ENCODE peak calls at places on chromosomes 11 and 22, in four cellular contexts. E, O, I and A are unnamed samples.

GRCh38 chr11:110081462-110082233 is 11.5 kb upstream of the ZC3H12C start:
- DNase-seq in E (peak; percentile 41), O (no peak), I (no peak), A (peak; percentile 41)

GRCh38 chr11:130161441-130161840 is 1.9 kb downstream of the ST14 start:
- DNase-seq in E (no peak), O (no peak), I (no peak), A (no peak)

GRCh38 chr11:72579816-72580647 is 94.2 kb downstream of the PDE2A start:
- DNase-seq in E (no peak), O (no peak), I (no peak), A (no peak)

GRCh38 chr11:124080319-124081001 is 34.8 kb upstream of the VWA5A start:
- DNase-seq in E (peak; percentile 53), O (no peak), I (no peak), A (no peak)

GRCh38 chr11:72683782-72684200 is 9.6 kb upstream of the PDE2A start:
- DNase-seq in E (peak; percentile 46), O (no peak), I (peak; percentile 37), A (peak; percentile 65)

GRCh38 chr22:31122532-31123291 is at the start of gene INPP5J:
- DNase-seq in E (peak; percentile 46), O (no peak), I (peak; percentile 49), A (peak; percentile 60)

GRCh38 chr22:26636296-26636695 is 14.5 kb downstream of the CRYBA4 start:
- DNase-seq in E (no peak), O (no peak), I (no peak), A (no peak)

GRCh38 chr11:111510311-111510710 is 1.9 kb downstream of the BTG4 start:
- DNase-seq in E (no peak), O (no peak), I (no peak), A (no peak)

GRCh38 chr22:29914165-29914564 is 31.2 kb downstream of the MTMR3 start:
- DNase-seq in E (peak; percentile 88), O (peak; percentile 34), I (peak; percentile 74), A (peak; percentile 82)

GRCh38 chr22:35559354-35560005 is 18.8 kb downstream of the RASD2 start:
- DNase-seq in E (peak; percentile 17), O (no peak), I (no peak), A (no peak)

GRCh38 chr11:105935791-105936190 is 86.2 kb downstream of the MSANTD4 start:
- DNase-seq in E (peak; percentile 43), O (no peak), I (peak; percentile 30), A (peak; percentile 55)

GRCh38 chr11:9219572-9219971 is 45.6 kb downstream of the DENND5A start:
- DNase-seq in E (peak; percentile 92), O (peak; percentile 48), I (peak; percentile 96), A (peak; percentile 44)

GRCh38 chr22:30348837-30349236 is 7.9 kb downstream of the SF3A1 start:
- DNase-seq in E (no peak), O (no peak), I (no peak), A (peak; percentile 35)

GRCh38 chr11:7675640-7676039 is 2.3 kb upstream of the CYB5R2 start:
- DNase-seq in E (no peak), O (no peak), I (no peak), A (peak; percentile 49)

GRCh38 chr11:128297111-128297651 is 290.2 kb downstream of the ETS1 start:
- DNase-seq in E (no peak), O (no peak), I (no peak), A (no peak)

GRCh38 chr11:78109011-78109685 is 29.5 kb upstream of the NDUFC2 start:
- DNase-seq in E (no peak), O (no peak), I (no peak), A (no peak)

GRCh38 chr22:26462971-26463661 is 20.5 kb downstream of the HPS4 start:
- DNase-seq in E (no peak), O (no peak), I (peak; percentile 49), A (peak; percentile 21)

GRCh38 chr22:41847300-41847699 is 14.4 kb downstream of the SREBF2 start:
- DNase-seq in E (no peak), O (no peak), I (no peak), A (no peak)

GRCh38 chr11:123973816-123974215 is 3.8 kb downstream of the OR10S1 start:
- DNase-seq in E (peak; percentile 95), O (no peak), I (peak; percentile 93), A (peak; percentile 57)

GRCh38 chr22:44085743-44086741 is 61.9 kb downstream of the PARVB start:
- DNase-seq in E (peak; percentile 72), O (no peak), I (peak; percentile 75), A (peak; percentile 78)

GRCh38 chr11:6812391-6813005 is 13.0 kb upstream of the OR6A2 start:
- DNase-seq in E (peak; percentile 61), O (no peak), I (peak; percentile 55), A (peak; percentile 10)

GRCh38 chr11:60377737-60378136 is 595 bp upstream of the MS4A7 start:
- DNase-seq in E (no peak), O (no peak), I (no peak), A (no peak)

GRCh38 chr11:35784699-35785098 is 122.1 kb downstream of the TRIM44 start:
- DNase-seq in E (no peak), O (no peak), I (no peak), A (no peak)

GRCh38 chr22:28911777-28912669 is 28.7 kb downstream of the ZNRF3 start:
- DNase-seq in E (peak; percentile 32), O (peak; percentile 39), I (peak; percentile 46), A (no peak)

GRCh38 chr11:33135216-33135615 is 26.1 kb downstream of the CSTF3 start:
- DNase-seq in E (peak; percentile 72), O (peak; percentile 72), I (peak; percentile 75), A (peak; percentile 66)

GRCh38 chr22:42613869-42614268 is 814 bp downstream of the POLDIP3 start:
- DNase-seq in E (peak; percentile 50), O (no peak), I (no peak), A (no peak)

GRCh38 chr11:79237676-79238075 is 203.2 kb downstream of the TENM4 start:
- DNase-seq in E (peak; percentile 91), O (peak; percentile 91), I (peak; percentile 94), A (peak; percentile 85)

GRCh38 chr11:33633251-33634003 is 67.2 kb downstream of the C11orf91 start:
- DNase-seq in E (peak; percentile 93), O (no peak), I (peak; percentile 64), A (peak; percentile 45)

GRCh38 chr22:21837184-21837979 is 30.1 kb downstream of the MAPK1 start:
- DNase-seq in E (peak; percentile 93), O (peak; percentile 73), I (peak; percentile 86), A (peak; percentile 76)

GRCh38 chr11:64385953-64386704 is 27.2 kb downstream of the RPS6KA4 start:
- DNase-seq in E (peak; percentile 62), O (no peak), I (peak; percentile 29), A (peak; percentile 24)

GRCh38 chr11:128933481-128934178 is 9.0 kb downstream of the TP53AIP1 start:
- DNase-seq in E (no peak), O (no peak), I (no peak), A (no peak)

GRCh38 chr22:29190915-29191314 is 14.8 kb upstream of the EMID1 start:
- DNase-seq in E (no peak), O (no peak), I (no peak), A (peak; percentile 24)

GRCh38 chr22:22573047-22573889 is 14.2 kb upstream of the PRAME start:
- DNase-seq in E (no peak), O (no peak), I (no peak), A (no peak)

GRCh38 chr11:13140873-13141655 is 131.9 kb downstream of the RASSF10 start:
- DNase-seq in E (no peak), O (no peak), I (no peak), A (no peak)

GRCh38 chr11:8087185-8087584 is 6.2 kb downstream of the TUB start:
- DNase-seq in E (no peak), O (no peak), I (no peak), A (no peak)

GRCh38 chr11:67463680-67464410 is 5.2 kb downstream of the TMEM134 start:
- DNase-seq in E (peak; percentile 62), O (no peak), I (no peak), A (no peak)

GRCh38 chr22:37565830-37566229 is 5.5 kb downstream of the CDC42EP1 start:
- DNase-seq in E (no peak), O (no peak), I (no peak), A (no peak)

GRCh38 chr22:37568448-37569008 is 8.2 kb downstream of the CDC42EP1 start:
- DNase-seq in E (no peak), O (no peak), I (no peak), A (no peak)

GRCh38 chr22:37566329-37566837 is 6.1 kb downstream of the CDC42EP1 start:
- DNase-seq in E (no peak), O (no peak), I (no peak), A (no peak)

GRCh38 chr22:37567991-37568390 is 7.7 kb downstream of the CDC42EP1 start:
- DNase-seq in E (no peak), O (no peak), I (no peak), A (no peak)

GRCh38 chr22:37566903-37567798 is 6.9 kb downstream of the CDC42EP1 start:
- DNase-seq in E (peak; percentile 67), O (no peak), I (peak; percentile 69), A (no peak)
- H3K4me3 ChIP-seq in E (no peak overlapping the region), O (no peak overlapping the region), I (no peak overlapping the region), A (no peak overlapping the region)

DNA sequence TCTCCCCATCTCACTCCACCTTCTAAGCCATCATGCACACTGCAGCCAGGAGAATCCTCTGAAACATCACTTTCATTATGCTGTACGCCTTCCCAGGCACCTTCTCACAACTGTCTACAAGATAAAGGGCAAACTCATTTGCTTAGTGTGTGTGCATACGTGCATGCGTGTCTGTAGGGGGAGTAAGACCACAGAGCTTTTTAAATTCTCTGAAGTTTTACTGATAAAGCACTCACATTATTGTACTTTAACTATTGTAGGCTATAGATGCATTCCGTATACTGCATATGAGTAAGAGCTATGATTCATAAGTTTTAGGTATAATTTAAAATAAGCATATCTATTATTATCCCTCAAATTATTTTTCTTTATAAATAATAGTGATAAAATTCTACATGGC is 15.3 kb upstream of the ANKK1 start:
- DNase-seq in E (no peak), O (no peak), I (no peak), A (no peak)
- TF ChIP-seq CTCF in E (no peak), O (peak; percentile 42), I (peak; percentile 26), A (no peak)

GRCh38 chr11:69443138-69443967 is 38.1 kb upstream of the LINC01488 start:
- DNase-seq in E (peak; percentile 95), O (peak; percentile 79), I (peak; percentile 92), A (peak; percentile 99)
- H3K4me3 ChIP-seq in E (peak overlapping the region; percentile 28), O (peak overlapping the region; percentile 56), I (peak overlapping the region; percentile 39), A (peak overlapping the region; percentile 33)

DNA sequence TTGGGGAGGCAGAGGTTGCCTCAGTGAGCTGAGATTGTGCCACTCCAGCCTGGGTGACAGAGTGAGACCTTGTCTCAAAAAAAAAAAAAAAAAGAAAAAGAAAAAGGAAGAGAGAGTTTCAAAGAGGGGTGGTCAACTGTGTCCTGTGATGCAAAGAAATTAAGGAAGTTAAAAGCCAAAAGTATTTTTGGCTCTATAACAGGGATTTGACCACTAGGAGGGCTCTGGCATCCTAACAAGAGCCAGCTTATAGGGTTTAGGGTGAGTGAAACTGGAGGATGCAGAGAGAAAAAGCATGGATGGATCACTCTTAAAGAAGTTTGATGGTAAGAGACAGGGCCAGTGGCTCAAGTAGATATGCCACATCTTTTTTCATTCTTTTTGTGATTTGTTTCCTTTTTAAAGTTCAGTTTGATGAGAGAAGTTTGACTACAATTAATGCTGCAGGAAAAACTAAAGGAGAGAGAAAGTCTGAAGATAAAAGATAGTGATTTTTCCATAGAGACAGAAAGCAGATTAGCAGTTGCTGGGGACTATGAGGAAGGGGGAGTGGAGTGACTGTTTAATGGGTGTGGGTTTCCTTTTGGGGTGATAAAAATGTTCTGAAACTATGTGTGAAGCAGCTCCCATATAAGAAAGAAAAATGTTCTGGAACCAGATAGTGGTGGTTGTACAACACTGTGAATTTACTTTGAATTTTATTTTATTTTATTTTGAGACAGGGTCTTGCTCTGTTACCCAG is 11.1 kb upstream of the MICAL2 start:
- DNase-seq in E (no peak), O (no peak), I (no peak), A (peak; percentile 16)
- TF ChIP-seq CTCF in E (peak; percentile 12), O (peak; percentile 38), I (peak; percentile 24), A (peak; percentile 7)